ENCODE peak calls at places on chromosomes 12 and 14, in five cellular contexts. L is HTR-8/SVneo; V is stimulated activated CD8-positive, alpha-beta memory T cell treated with anti-CD3 and anti-CD28 coated beads, Interleukin-7, amount 100 ng/mL, for 1 hour; A is stimulated activated CD4-positive, alpha-beta T cell treated with anti-CD3 and anti-CD28 coated beads, Interleukin-4, amount 100 ng/mL, for 48 hours; R is AG10803. I is an unnamed sample.

GRCh38 chr14:84482256-84483071 is 1047.5 kb upstream of the FLRT2 start:
- DNase-seq in A (no peak), L (peak; percentile 53), V (no peak), R (peak; percentile 56), I (no peak)

GRCh38 chr14:99363616-99364290 is 91.8 kb upstream of the BCL11B start:
- DNase-seq in R (no peak), V (no peak), L (no peak), A (no peak), I (no peak)

GRCh38 chr14:68263563-68264350 is 444.2 kb downstream of the RAD51B start:
- DNase-seq in V (no peak), A (no peak), L (no peak), R (peak; percentile 46), I (no peak)

GRCh38 chr12:82426586-82426985 is 68.3 kb downstream of the METTL25 start:
- DNase-seq in L (no peak), V (no peak), R (no peak), A (no peak), I (no peak)

GRCh38 chr14:91330846-91331245 is 86.3 kb upstream of the GPR68 start:
- DNase-seq in V (no peak), A (no peak), L (no peak), R (no peak), I (no peak)

GRCh38 chr14:68361231-68361630 is 431.6 kb downstream of the ZFP36L1 start:
- DNase-seq in V (no peak), L (no peak), R (peak; percentile 80), A (no peak), I (no peak)

GRCh38 chr14:100857196-100857922 is 31.4 kb downstream of the MEG3 start:
- DNase-seq in R (no peak), A (no peak), V (no peak), L (no peak), I (no peak)

GRCh38 chr14:63770187-63770807 is 42.4 kb upstream of the SGPP1 start:
- DNase-seq in R (peak; percentile 62), V (no peak), L (peak; percentile 94), A (no peak), I (no peak)

GRCh38 chr14:95741051-95741490 is 27.1 kb upstream of the TCL1A start:
- DNase-seq in V (no peak), R (no peak), L (peak; percentile 59), A (no peak), I (no peak)

I was measured in occipital lobe.